ENCODE peak calls at places on chromosomes 7 and 10, in eight cellular contexts. S is gastrocnemius medialis, I is AG10803, Y is fibroblast of the aortic adventitia, Q is cardiac muscle cell, L is H1, V is tibial nerve, O is fibroblast of pulmonary artery. G is an unnamed sample.

GRCh38 chr10:132096863-132097478 is 31.2 kb downstream of the JAKMIP3 start:
- DNase-seq in V (no peak), S (no peak), Q (no peak), L (no peak), Y (no peak), I (no peak), O (no peak), G (no peak)

GRCh38 chr7:20218261-20218660 is 1.1 kb upstream of the MACC1 start:
- DNase-seq in S (no peak), L (no peak), O (no peak), Y (no peak), Q (no peak), V (no peak), I (no peak), G (no peak)

GRCh38 chr10:101889256-101890210 is 45.9 kb upstream of the KCNIP2 start:
- DNase-seq in L (peak), Q (peak), S (peak), I (peak), O (peak), V (peak), Y (peak), G (peak)

GRCh38 chr10:62734781-62735463 is 69.6 kb upstream of the ADO start:
- DNase-seq in S (no peak), I (no peak), O (no peak), V (no peak), L (no peak), Q (no peak), Y (no peak), G (no peak)

GRCh38 chr10:104337527-104337984 is 709 bp downstream of the ITPRIP start:
- DNase-seq in Y (peak), O (peak), S (no peak), L (no peak), Q (no peak), V (no peak), I (peak), G (peak)

GRCh38 chr7:157888579-157888978 is 551.8 kb downstream of the DNAJB6 start:
- DNase-seq in Q (no peak), Y (no peak), I (no peak), S (no peak), L (no peak), O (no peak), V (no peak), G (no peak)

GRCh38 chr10:26378763-26379361 is 59.3 kb upstream of the APBB1IP start:
- DNase-seq in S (peak), V (no peak), L (no peak), O (no peak), Y (peak), I (peak), Q (no peak), G (peak)

GRCh38 chr7:139646566-139646965 is 123.1 kb downstream of the CLEC2L start:
- DNase-seq in Q (no peak), Y (no peak), S (no peak), L (no peak), V (no peak), O (no peak), I (no peak), G (no peak)

GRCh38 chr7:2730846-2731770 is 43.1 kb downstream of the AMZ1 start:
- DNase-seq in O (no peak), I (no peak), V (no peak), Q (no peak), L (no peak), S (peak), Y (no peak), G (no peak)

GRCh38 chr10:12563489-12563888 is 214.1 kb downstream of the CAMK1D start:
- DNase-seq in O (no peak), Y (no peak), L (no peak), Q (no peak), I (no peak), S (no peak), V (no peak), G (no peak)

GRCh38 chr10:33132626-33133025 is 174.6 kb upstream of the ITGB1 start:
- DNase-seq in Q (no peak), O (no peak), S (no peak), L (no peak), V (no peak), Y (no peak), I (no peak), G (no peak)

GRCh38 chr7:124397134-124397533 is 364.3 kb upstream of the TMEM229A start:
- DNase-seq in V (no peak), L (no peak), Y (no peak), Q (no peak), I (no peak), S (no peak), O (no peak), G (no peak)

GRCh38 chr10:5663692-5664427 is 2.5 kb downstream of the ASB13 start:
- DNase-seq in V (no peak), S (no peak), O (no peak), Q (no peak), L (no peak), I (no peak), Y (no peak), G (no peak)

GRCh38 chr10:97648557-97649404 is 8.3 kb downstream of the PI4K2A start:
- DNase-seq in O (peak), Y (peak), S (peak), V (no peak), L (no peak), Q (no peak), I (peak), G (peak)

GRCh38 chr7:108455833-108456677 is at the start of gene NRCAM:
- DNase-seq in S (no peak), Q (peak), V (no peak), O (peak), I (peak), Y (no peak), L (peak), G (peak)

GRCh38 chr7:89593125-89593524 is 561.1 kb upstream of the STEAP1 start:
- DNase-seq in O (no peak), L (no peak), V (no peak), Q (no peak), I (no peak), Y (no peak), S (no peak), G (no peak)

DNA sequence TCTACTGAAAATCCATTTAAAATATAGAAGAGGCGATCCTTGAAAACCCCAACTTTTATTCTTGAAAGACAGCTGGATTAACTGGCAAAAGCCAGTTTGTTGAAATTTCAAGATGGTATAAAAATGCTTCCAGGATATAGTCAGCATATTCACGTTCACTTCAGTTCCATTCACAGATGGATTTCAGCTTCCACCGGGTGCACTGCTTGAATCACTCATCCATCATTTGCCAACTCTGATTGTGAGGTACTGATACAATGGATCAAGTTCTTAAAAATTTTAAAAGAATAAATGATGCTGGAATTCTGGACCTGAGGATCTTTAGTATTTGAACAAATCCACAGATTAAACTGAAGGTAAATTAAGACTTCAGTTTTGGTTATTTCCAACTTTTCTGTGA is 2.4 kb downstream of the PURB start:
- DNase-seq in O (no peak), Q (no peak), S (no peak), V (no peak), I (peak), Y (no peak), L (no peak), G (no peak)
- H3K4me3 ChIP-seq in O (peak), Q (peak), S (peak), V (no peak), I (peak), Y (peak), L (no peak), G (peak)

DNA sequence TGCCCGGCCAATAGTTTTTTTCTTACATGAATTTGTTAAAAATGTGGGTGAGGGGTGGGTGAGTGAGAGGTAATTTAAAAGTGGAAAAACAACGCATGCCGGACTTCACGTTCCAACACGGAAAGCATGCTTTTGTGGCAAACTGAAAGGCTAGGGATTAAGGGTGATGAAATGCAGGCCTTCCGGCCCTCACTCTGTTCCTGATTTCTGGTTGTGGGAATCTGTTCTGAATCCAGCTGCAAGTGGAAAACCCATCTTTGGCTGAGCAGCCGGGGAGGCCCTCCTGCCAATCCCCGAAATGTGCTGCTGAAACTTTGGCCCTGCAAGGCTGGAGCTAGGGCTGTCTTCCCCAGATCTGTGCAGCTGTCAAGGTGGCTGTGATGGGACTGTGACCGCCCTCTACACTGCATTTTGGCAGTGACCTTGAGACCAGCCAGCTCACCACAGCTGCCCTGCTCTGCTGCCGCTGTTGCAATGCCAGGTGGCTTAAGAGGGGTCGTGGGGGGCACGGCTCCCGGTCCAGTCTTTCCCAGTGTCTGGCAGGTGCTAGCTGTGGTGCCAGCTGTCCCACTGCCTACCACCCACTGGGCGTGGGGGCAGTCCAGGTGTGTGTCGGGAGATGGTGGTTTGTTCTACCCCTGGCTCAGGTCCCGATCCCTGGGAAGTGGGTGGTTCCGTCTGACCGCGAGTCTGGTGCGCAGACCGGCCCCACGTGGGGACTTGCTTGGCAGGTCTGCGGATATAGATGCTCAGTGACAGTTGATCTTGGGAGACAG is 39.0 kb downstream of the TET1 start:
- DNase-seq in L (no peak), Q (peak), O (peak), I (peak), S (peak), V (no peak), Y (peak), G (peak)
- H3K4me3 ChIP-seq in L (peak), Q (peak), O (no peak), I (no peak), S (peak), V (peak), Y (no peak), G (peak)

GRCh38 chr7:117184367-117184766 is 138.5 kb downstream of the WNT2 start:
- DNase-seq in Q (no peak), S (no peak), O (no peak), L (no peak), I (no peak), Y (no peak), V (no peak), G (no peak)
- H3K4me3 ChIP-seq in Q (no peak), S (no peak), O (no peak), L (no peak), I (no peak), Y (no peak), V (no peak), G (no peak)

DNA sequence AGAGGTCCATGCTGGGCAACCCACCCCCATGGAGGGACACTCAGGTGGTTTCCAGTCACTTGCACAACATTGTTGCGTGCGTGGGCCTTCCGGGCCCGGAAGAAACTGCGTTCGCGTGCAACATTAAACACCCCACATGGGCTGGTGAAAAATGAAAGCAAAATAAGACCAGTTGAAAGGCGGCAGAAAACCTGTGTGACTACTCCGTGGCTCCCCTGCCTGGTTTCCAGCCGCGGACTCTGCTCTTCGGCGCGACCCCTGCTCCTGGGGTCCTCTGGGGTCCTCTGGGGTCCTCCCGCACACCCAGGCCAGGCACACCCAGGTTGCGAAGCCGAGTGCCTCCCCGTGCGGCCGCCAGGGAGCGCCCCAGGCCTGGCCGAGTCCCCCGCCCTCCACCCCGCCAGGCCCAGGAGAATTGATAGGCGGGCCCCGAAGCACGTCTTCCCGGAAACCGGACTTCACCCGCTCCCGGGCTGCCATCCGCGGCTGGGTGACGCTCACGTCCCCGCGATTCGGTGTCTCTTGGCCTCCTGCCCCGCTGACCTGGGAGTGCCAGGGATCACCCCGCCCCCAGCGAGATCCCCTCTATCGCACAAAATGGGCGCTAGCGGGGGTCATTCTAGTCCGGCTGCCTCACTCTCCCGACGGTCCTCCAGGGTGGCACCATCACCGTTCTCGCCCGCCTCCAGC is 1.9 kb upstream of the SH2D4B start:
- DNase-seq in S (peak), I (peak), V (peak), Q (no peak), L (peak), O (no peak), Y (peak), G (peak)
- H3K4me3 ChIP-seq in S (peak), I (peak), V (peak), Q (no peak), L (peak), O (no peak), Y (peak), G (peak)

DNA sequence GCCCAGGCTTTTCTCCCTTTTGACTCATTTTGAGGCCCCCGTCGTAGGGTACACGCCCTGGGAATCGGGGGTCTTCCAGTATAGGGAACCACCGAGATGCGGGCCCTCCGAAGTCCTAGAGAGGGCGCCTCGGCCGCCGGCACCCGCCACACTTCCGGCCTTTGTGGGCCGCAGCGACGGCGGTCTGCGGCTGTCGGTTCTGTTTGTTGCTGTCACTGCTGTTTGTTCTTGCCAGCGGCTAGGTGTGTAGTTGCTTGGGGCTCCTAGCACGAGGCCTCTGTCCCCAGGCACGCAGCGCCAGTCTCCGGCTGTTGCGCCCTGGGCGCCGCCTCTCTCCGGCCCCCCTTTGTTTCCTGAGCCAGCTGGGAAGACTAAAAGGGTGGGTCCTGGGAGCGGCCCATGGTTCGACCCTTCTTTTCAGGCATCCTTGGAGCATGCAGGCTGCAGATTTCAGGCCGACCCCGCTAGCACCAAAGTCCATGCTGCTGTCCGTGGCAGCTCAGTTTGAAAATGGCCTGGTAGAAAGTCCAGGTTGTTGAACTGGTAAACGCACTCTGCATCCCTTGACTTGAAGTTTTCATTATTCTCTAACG is 17.8 kb upstream of the ZKSCAN1 start:
- DNase-seq in L (no peak), Y (peak), V (no peak), S (peak), Q (peak), O (peak), I (peak), G (peak)
- H3K4me3 ChIP-seq in L (peak), Y (peak), V (peak), S (peak), Q (peak), O (peak), I (peak), G (peak)

GRCh38 chr10:3777876-3778707 is 6.9 kb downstream of the KLF6 start:
- DNase-seq in I (peak), V (no peak), Y (peak), S (no peak), O (peak), Q (no peak), L (no peak), G (peak)
- H3K4me3 ChIP-seq in I (peak), V (peak), Y (peak), S (peak), O (peak), Q (no peak), L (no peak), G (peak)

GRCh38 chr10:77865585-77866324 is 60.8 kb downstream of the DLG5 start:
- DNase-seq in Q (no peak), L (no peak), O (no peak), I (no peak), Y (no peak), S (peak), V (no peak), G (no peak)
- H3K4me3 ChIP-seq in Q (no peak), L (no peak), O (no peak), I (no peak), Y (no peak), S (no peak), V (no peak), G (no peak)

GRCh38 chr10:128537888-128538287 is 411.7 kb upstream of the MKI67 start:
- DNase-seq in S (no peak), Q (no peak), Y (no peak), V (no peak), O (no peak), I (no peak), L (no peak), G (no peak)

GRCh38 chr10:128542659-128543058 is 416.4 kb upstream of the MKI67 start:
- DNase-seq in V (no peak), L (no peak), Q (peak), Y (no peak), S (no peak), I (no peak), O (no peak), G (no peak)

GRCh38 chr10:128543186-128543585 is 417.0 kb upstream of the MKI67 start:
- DNase-seq in Q (no peak), O (no peak), V (no peak), L (no peak), Y (no peak), I (no peak), S (no peak), G (no peak)

GRCh38 chr10:128539784-128540759 is 413.8 kb upstream of the MKI67 start:
- DNase-seq in Q (no peak), L (no peak), Y (no peak), V (no peak), O (no peak), I (no peak), S (no peak), G (no peak)

DNA sequence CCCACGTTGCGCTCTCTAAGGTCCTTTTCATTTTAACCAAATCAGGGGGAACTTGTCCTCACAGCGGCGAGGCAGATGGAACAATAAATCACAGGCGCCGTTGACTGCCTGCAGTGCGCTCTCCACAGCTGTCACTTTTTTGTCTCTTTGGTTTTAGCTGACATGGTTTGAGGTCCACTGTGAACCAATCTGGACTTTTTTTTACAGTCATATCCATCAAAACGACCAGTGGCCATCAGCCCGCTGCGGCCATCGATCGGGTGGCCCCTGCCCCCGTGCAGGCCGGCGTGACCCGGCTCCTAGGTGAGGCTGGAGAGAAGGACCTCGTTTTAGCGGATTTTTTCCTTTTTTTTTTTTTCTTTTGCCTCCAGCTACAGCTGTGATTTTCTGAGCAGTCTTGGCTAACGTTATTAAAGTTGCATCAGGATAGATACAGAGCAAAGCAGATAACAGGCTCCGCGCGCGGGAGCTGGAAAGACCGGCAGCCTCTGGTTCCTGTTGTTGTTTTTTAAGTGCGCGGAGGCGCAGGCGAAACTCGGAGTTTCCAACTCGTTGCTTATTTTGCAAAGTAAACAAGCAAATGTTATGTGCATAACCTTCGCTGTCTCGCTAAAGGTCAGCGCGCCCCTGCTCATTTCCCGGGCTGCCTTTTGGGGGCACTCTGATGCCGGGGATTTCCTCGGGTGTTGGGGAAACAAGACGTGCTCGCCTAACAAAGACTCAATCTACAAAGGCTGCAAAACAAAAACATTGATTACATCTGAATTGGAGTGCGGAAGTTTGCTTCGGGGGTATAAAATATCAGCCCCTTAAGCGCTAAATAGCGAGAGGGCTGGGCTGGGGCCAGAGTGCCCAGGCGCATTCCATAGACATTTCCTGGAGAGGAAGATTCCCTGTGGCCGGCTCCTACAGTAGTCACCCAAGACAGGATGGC is 414.9 kb upstream of the MKI67 start:
- DNase-seq in S (no peak), I (no peak), Y (no peak), V (no peak), Q (peak), L (peak), O (no peak), G (no peak)
- H3K4me3 ChIP-seq in S (peak), I (no peak), Y (no peak), V (no peak), Q (peak), L (peak), O (no peak), G (no peak)

GRCh38 chr7:4722308-4722707 is 40.2 kb downstream of the FOXK1 start:
- DNase-seq in L (no peak), S (no peak), V (no peak), O (no peak), I (no peak), Q (no peak), Y (no peak), G (no peak)
- H3K4me3 ChIP-seq in L (no peak), S (no peak), V (no peak), O (no peak), I (no peak), Q (no peak), Y (no peak), G (no peak)